ENCODE peak calls at places on chromosome 12, in four cellular contexts. One of them, this sample, is unnamed.

GRCh38 chr12:19572920-19573558 is 133.7 kb downstream of the AEBP2 start:
- DNase-seq in fibroblast of mammary gland: peak; percentile 59
- DNase-seq in BE2C: peak; percentile 56
- DNase-seq in coronary artery: no peak
- DNase-seq in this sample: peak; percentile 64

GRCh38 chr12:1931642-1932041 is 13.2 kb upstream of the CACNA2D4 start:
- DNase-seq in fibroblast of mammary gland: no peak
- DNase-seq in coronary artery: no peak
- DNase-seq in BE2C: no peak
- DNase-seq in this sample: no peak

GRCh38 chr12:121729021-121729420 is 16.5 kb downstream of the TMEM120B start:
- DNase-seq in fibroblast of mammary gland: no peak
- DNase-seq in BE2C: no peak
- DNase-seq in coronary artery: no peak
- DNase-seq in this sample: no peak

GRCh38 chr12:121467638-121468403 is 67.9 kb downstream of the RNF34 start:
- DNase-seq in fibroblast of mammary gland: no peak
- DNase-seq in coronary artery: no peak
- DNase-seq in BE2C: no peak
- DNase-seq in this sample: peak; percentile 53

GRCh38 chr12:71947645-71948105 is 9.0 kb downstream of the TPH2 start:
- DNase-seq in fibroblast of mammary gland: peak; percentile 67
- DNase-seq in BE2C: no peak
- DNase-seq in coronary artery: no peak
- DNase-seq in this sample: peak; percentile 49

GRCh38 chr12:80617733-80618132 is 89.7 kb upstream of the MYF6 start:
- DNase-seq in coronary artery: no peak
- DNase-seq in BE2C: no peak
- DNase-seq in fibroblast of mammary gland: no peak
- DNase-seq in this sample: no peak

GRCh38 chr12:108701779-108702435 is 29.4 kb downstream of the CORO1C start:
- DNase-seq in fibroblast of mammary gland: peak; percentile 45
- DNase-seq in coronary artery: no peak
- DNase-seq in BE2C: no peak
- DNase-seq in this sample: no peak

GRCh38 chr12:50314629-50315312 is 31.5 kb upstream of the LIMA1 start:
- DNase-seq in BE2C: peak; percentile 40
- DNase-seq in coronary artery: no peak
- DNase-seq in fibroblast of mammary gland: peak; percentile 78
- DNase-seq in this sample: peak; percentile 76

GRCh38 chr12:89288959-89289358 is 63.3 kb downstream of the DUSP6 start:
- DNase-seq in BE2C: no peak
- DNase-seq in coronary artery: no peak
- DNase-seq in fibroblast of mammary gland: no peak
- DNase-seq in this sample: peak; percentile 12

GRCh38 chr12:105445261-105446015 is 114.9 kb downstream of the C12orf75 start:
- DNase-seq in coronary artery: no peak
- DNase-seq in BE2C: no peak
- DNase-seq in fibroblast of mammary gland: no peak
- DNase-seq in this sample: peak; percentile 21

GRCh38 chr12:11719678-11720099 is 70.2 kb downstream of the ETV6 start:
- DNase-seq in fibroblast of mammary gland: peak; percentile 94
- DNase-seq in coronary artery: peak; percentile 79
- DNase-seq in BE2C: peak; percentile 78
- DNase-seq in this sample: peak; percentile 96

GRCh38 chr12:52722680-52723079 is 19.4 kb upstream of the KRT77 start:
- DNase-seq in coronary artery: no peak
- DNase-seq in BE2C: no peak
- DNase-seq in fibroblast of mammary gland: no peak
- DNase-seq in this sample: no peak

GRCh38 chr12:115078988-115079387 is 395.0 kb upstream of the TBX3 start:
- DNase-seq in BE2C: no peak
- DNase-seq in fibroblast of mammary gland: no peak
- DNase-seq in coronary artery: no peak
- DNase-seq in this sample: no peak

GRCh38 chr12:16062611-16063010 is 151.5 kb downstream of the DERA start:
- DNase-seq in coronary artery: no peak
- DNase-seq in BE2C: no peak
- DNase-seq in fibroblast of mammary gland: peak; percentile 44
- DNase-seq in this sample: no peak

GRCh38 chr12:89140580-89141236 is 211.6 kb downstream of the DUSP6 start:
- DNase-seq in coronary artery: no peak
- DNase-seq in BE2C: no peak
- DNase-seq in fibroblast of mammary gland: peak; percentile 77
- DNase-seq in this sample: peak; percentile 56

GRCh38 chr12:121903202-121903601 is 14.6 kb downstream of the PSMD9 start:
- DNase-seq in coronary artery: no peak
- DNase-seq in fibroblast of mammary gland: no peak
- DNase-seq in BE2C: no peak
- DNase-seq in this sample: no peak

GRCh38 chr12:90342081-90342480 is 612.9 kb downstream of the CCER1 start:
- DNase-seq in coronary artery: no peak
- DNase-seq in fibroblast of mammary gland: no peak
- DNase-seq in BE2C: no peak
- DNase-seq in this sample: no peak

GRCh38 chr12:26122681-26123481 is 2.0 kb downstream of the BHLHE41 start:
- DNase-seq in coronary artery: peak; percentile 86
- DNase-seq in fibroblast of mammary gland: peak; percentile 86
- DNase-seq in BE2C: peak; percentile 21
- DNase-seq in this sample: peak; percentile 78

GRCh38 chr12:27807063-27807703 is 27.1 kb upstream of the MANSC4 start:
- DNase-seq in BE2C: no peak
- DNase-seq in fibroblast of mammary gland: no peak
- DNase-seq in coronary artery: no peak
- DNase-seq in this sample: no peak

GRCh38 chr12:127125607-127126259 is 1141.2 kb upstream of the TMEM132C start:
- DNase-seq in fibroblast of mammary gland: peak; percentile 91
- DNase-seq in BE2C: no peak
- DNase-seq in coronary artery: no peak
- DNase-seq in this sample: peak; percentile 81

GRCh38 chr12:53623986-53624385 is 2.2 kb downstream of the ATF7 start:
- DNase-seq in fibroblast of mammary gland: peak; percentile 68
- DNase-seq in coronary artery: no peak
- DNase-seq in BE2C: no peak
- DNase-seq in this sample: peak; percentile 65

GRCh38 chr12:118061876-118062791 is 1.2 kb upstream of the WSB2 start:
- DNase-seq in fibroblast of mammary gland: peak; percentile 64
- DNase-seq in coronary artery: peak; percentile 77
- DNase-seq in BE2C: no peak
- DNase-seq in this sample: no peak

GRCh38 chr12:25825494-25825893 is 133.0 kb upstream of the RASSF8 start:
- DNase-seq in coronary artery: no peak
- DNase-seq in fibroblast of mammary gland: peak; percentile 43
- DNase-seq in BE2C: no peak
- DNase-seq in this sample: peak; percentile 19

GRCh38 chr12:70724444-70724843 is 87.2 kb upstream of the PTPRB start:
- DNase-seq in fibroblast of mammary gland: peak; percentile 18
- DNase-seq in BE2C: no peak
- DNase-seq in coronary artery: no peak
- DNase-seq in this sample: no peak

GRCh38 chr12:53223391-53224267 is 8.4 kb downstream of the RARG start:
- DNase-seq in coronary artery: no peak
- DNase-seq in BE2C: no peak
- DNase-seq in fibroblast of mammary gland: peak; percentile 40
- DNase-seq in this sample: no peak

GRCh38 chr12:10130042-10130441 is at the start of gene CLEC7A:
- DNase-seq in BE2C: no peak
- DNase-seq in fibroblast of mammary gland: no peak
- DNase-seq in coronary artery: no peak
- DNase-seq in this sample: no peak

GRCh38 chr12:50708619-50709018 is 55.3 kb upstream of the ATF1 start:
- DNase-seq in BE2C: no peak
- DNase-seq in fibroblast of mammary gland: peak; percentile 27
- DNase-seq in coronary artery: no peak
- DNase-seq in this sample: peak; percentile 14

GRCh38 chr12:108017658-108018057 is 111.4 kb upstream of the WSCD2 start:
- DNase-seq in BE2C: no peak
- DNase-seq in fibroblast of mammary gland: no peak
- DNase-seq in coronary artery: no peak
- DNase-seq in this sample: no peak

GRCh38 chr12:108341356-108341755 is 2.2 kb upstream of the CMKLR1 start:
- DNase-seq in fibroblast of mammary gland: no peak
- DNase-seq in BE2C: no peak
- DNase-seq in coronary artery: no peak
- DNase-seq in this sample: no peak

GRCh38 chr12:131362290-131363211 is 348.3 kb upstream of the SFSWAP start:
- DNase-seq in coronary artery: peak; percentile 41
- DNase-seq in fibroblast of mammary gland: no peak
- DNase-seq in BE2C: no peak
- DNase-seq in this sample: no peak

GRCh38 chr12:40622246-40622838 is 69.9 kb upstream of the CNTN1 start:
- DNase-seq in coronary artery: no peak
- DNase-seq in fibroblast of mammary gland: peak; percentile 68
- DNase-seq in BE2C: peak; percentile 61
- DNase-seq in this sample: peak; percentile 77

GRCh38 chr12:56635539-56636117 is 5.5 kb upstream of the BAZ2A start:
- DNase-seq in coronary artery: no peak
- DNase-seq in BE2C: no peak
- DNase-seq in fibroblast of mammary gland: no peak
- DNase-seq in this sample: no peak

GRCh38 chr12:6074979-6075585 is 49.4 kb downstream of the VWF start:
- DNase-seq in fibroblast of mammary gland: peak; percentile 41
- DNase-seq in BE2C: no peak
- DNase-seq in coronary artery: no peak
- DNase-seq in this sample: no peak

GRCh38 chr12:126159139-126159538 is 1093.9 kb downstream of the AACS start:
- DNase-seq in coronary artery: no peak
- DNase-seq in BE2C: no peak
- DNase-seq in fibroblast of mammary gland: no peak
- DNase-seq in this sample: no peak

GRCh38 chr12:114241973-114242434 is 163.9 kb downstream of the TBX5 start:
- DNase-seq in fibroblast of mammary gland: no peak
- DNase-seq in BE2C: peak; percentile 86
- DNase-seq in coronary artery: no peak
- DNase-seq in this sample: no peak

DNA sequence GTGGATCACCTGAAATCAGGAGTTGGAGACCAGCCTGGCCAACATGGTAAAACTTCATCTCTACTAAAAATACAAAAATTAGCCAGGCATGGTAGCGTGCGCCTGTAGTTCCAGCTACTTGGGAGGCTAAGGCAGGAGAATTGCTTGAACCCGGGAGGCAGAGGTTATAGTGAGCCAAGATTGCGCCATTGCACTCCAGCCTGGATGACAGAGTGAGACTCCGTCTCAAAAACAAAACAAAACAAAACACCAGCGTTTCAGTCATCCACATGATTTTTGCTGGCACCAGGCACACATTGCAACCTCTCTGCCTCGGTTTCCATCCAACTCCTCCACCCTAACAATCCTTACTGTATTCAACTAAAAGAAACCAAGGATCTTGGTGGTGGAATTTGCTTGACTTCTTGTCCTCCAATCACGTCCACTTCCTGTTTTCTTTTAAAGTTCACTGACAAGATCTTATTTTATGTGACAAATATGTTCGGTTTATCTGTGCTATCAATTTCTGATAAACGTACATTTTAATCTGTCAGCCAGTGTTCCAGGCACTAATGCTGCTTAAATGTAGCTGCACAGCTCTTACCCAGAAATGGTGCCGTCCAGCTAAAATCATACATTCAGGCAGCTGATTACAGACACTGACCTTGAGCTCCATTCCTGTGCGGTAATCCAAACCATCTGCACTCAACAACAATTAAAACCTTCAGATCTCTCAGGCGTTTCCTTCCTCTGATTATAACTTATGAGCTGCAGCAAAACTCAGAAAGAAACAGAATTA is 26.7 kb upstream of the RASSF3 start:
- DNase-seq in coronary artery: no peak
- DNase-seq in fibroblast of mammary gland: peak; percentile 36
- DNase-seq in BE2C: peak; percentile 22
- DNase-seq in this sample: peak; percentile 82
- H3K4me3 ChIP-seq in coronary artery: peak overlapping the region; percentile 39
- H3K4me3 ChIP-seq in fibroblast of mammary gland: no peak overlapping the region
- H3K4me3 ChIP-seq in BE2C: peak overlapping the region; percentile 15
- H3K4me3 ChIP-seq in this sample: no peak overlapping the region

GRCh38 chr12:4115570-4115969 is 158.0 kb upstream of the CCND2 start:
- DNase-seq in BE2C: no peak
- DNase-seq in fibroblast of mammary gland: no peak
- DNase-seq in coronary artery: no peak
- DNase-seq in this sample: no peak
- TF ChIP-seq CTCF in BE2C: no peak
- TF ChIP-seq CTCF in fibroblast of mammary gland: no peak
- TF ChIP-seq CTCF in coronary artery: no peak
- TF ChIP-seq CTCF in this sample: no peak

GRCh38 chr12:124827588-124828184 is 36.0 kb downstream of the SCARB1 start:
- DNase-seq in fibroblast of mammary gland: no peak
- DNase-seq in coronary artery: no peak
- DNase-seq in BE2C: no peak
- DNase-seq in this sample: no peak
- H3K4me3 ChIP-seq in fibroblast of mammary gland: no peak overlapping the region
- H3K4me3 ChIP-seq in coronary artery: no peak overlapping the region
- H3K4me3 ChIP-seq in BE2C: no peak overlapping the region
- H3K4me3 ChIP-seq in this sample: no peak overlapping the region

GRCh38 chr12:67783393-67783792 is 134.8 kb downstream of the DYRK2 start:
- DNase-seq in coronary artery: no peak
- DNase-seq in BE2C: no peak
- DNase-seq in fibroblast of mammary gland: no peak
- DNase-seq in this sample: no peak
- TF ChIP-seq CTCF in coronary artery: no peak
- TF ChIP-seq CTCF in BE2C: no peak
- TF ChIP-seq CTCF in fibroblast of mammary gland: no peak
- TF ChIP-seq CTCF in this sample: no peak

DNA sequence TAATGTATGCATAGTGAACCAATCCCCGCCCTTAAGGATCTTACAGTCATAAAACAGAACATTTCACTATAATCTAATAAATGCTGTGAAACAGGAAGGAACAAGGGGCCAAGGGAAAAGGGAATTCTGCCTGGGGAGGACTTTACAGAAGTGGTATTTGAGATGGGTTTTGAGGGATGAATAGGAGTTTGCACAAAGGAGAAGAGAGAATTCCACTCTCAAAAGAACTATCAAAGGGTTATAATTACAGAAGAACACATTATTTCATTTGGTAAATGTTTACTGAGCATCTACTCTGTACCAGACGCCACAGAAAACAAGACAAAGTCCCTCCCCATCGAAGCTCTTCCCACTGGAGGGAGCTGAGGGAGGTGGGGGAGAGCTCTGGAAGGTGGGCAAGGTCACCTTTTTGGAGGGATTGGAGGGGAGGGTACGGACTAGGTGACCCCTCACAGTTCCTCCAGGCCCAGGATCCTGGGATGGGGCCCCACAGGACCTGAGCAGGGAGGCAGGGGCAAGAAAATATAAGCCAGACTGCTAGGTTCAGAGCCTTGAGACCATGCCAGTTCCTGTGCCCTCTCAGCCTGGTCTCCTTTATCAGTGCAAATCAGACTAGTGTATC is 24.5 kb downstream of the PHETA1 start:
- DNase-seq in fibroblast of mammary gland: no peak
- DNase-seq in coronary artery: no peak
- DNase-seq in BE2C: no peak
- DNase-seq in this sample: no peak
- H3K4me3 ChIP-seq in fibroblast of mammary gland: no peak overlapping the region
- H3K4me3 ChIP-seq in coronary artery: no peak overlapping the region
- H3K4me3 ChIP-seq in BE2C: no peak overlapping the region
- H3K4me3 ChIP-seq in this sample: no peak overlapping the region